ENCODE peak calls at places on chromosomes 1 and 21, in five cellular contexts. C, P, I, L and B are unnamed samples.

GRCh38 chr1:68796888-68797287 is 300.0 kb upstream of the DEPDC1 start:
- DNase-seq in C (no peak), P (no peak), I (no peak), L (no peak), B (no peak)

GRCh38 chr1:76070538-76070937 is 4.0 kb upstream of the ST6GALNAC3 start:
- DNase-seq in C (no peak), P (no peak), I (no peak), L (no peak), B (no peak)

GRCh38 chr1:13829152-13829769 is 129.3 kb downstream of the PRDM2 start:
- DNase-seq in C (no peak), P (no peak), I (no peak), L (no peak), B (no peak)

GRCh38 chr1:60559371-60559770 is 485.8 kb upstream of the C1orf87 start:
- DNase-seq in C (no peak), P (no peak), I (no peak), L (no peak), B (no peak)

GRCh38 chr1:150973826-150974579 is 632 bp downstream of the CERS2 start:
- DNase-seq in C (peak; percentile 21), P (peak; percentile 75), I (peak; percentile 81), L (peak; percentile 74), B (no peak)

GRCh38 chr21:35075546-35075945 is 26.4 kb upstream of the RUNX1 start:
- DNase-seq in C (no peak), P (no peak), I (no peak), L (no peak), B (no peak)

GRCh38 chr21:44931501-44932365 is 8.1 kb upstream of the SLX9 start:
- DNase-seq in C (no peak), P (no peak), I (peak; percentile 67), L (peak; percentile 50), B (no peak)

GRCh38 chr1:169031566-169032224 is 74.8 kb upstream of the ATP1B1 start:
- DNase-seq in C (no peak), P (no peak), I (no peak), L (no peak), B (no peak)

GRCh38 chr1:202958544-202959275 is 598 bp upstream of the ADIPOR1 start:
- DNase-seq in C (peak; percentile 11), P (peak; percentile 15), I (no peak), L (no peak), B (no peak)

GRCh38 chr1:235238558-235238957 is 77.5 kb upstream of the RBM34 start:
- DNase-seq in C (no peak), P (no peak), I (no peak), L (no peak), B (no peak)

GRCh38 chr1:231460614-231461013 is 38.5 kb upstream of the EGLN1 start:
- DNase-seq in C (peak; percentile 8), P (no peak), I (no peak), L (no peak), B (no peak)

GRCh38 chr21:36981049-36981391 is 14.6 kb upstream of the HLCS start:
- DNase-seq in C (no peak), P (no peak), I (no peak), L (no peak), B (no peak)

GRCh38 chr1:78619803-78620579 is at the start of gene IFI44L:
- DNase-seq in C (peak; percentile 49), P (no peak), I (peak; percentile 35), L (peak; percentile 42), B (no peak)

GRCh38 chr1:201212056-201212455 is 21.4 kb downstream of the IGFN1 start:
- DNase-seq in C (no peak), P (no peak), I (no peak), L (no peak), B (no peak)

GRCh38 chr1:206555473-206555935 is 48.2 kb downstream of the RASSF5 start:
- DNase-seq in C (peak; percentile 46), P (peak; percentile 44), I (peak; percentile 78), L (no peak), B (no peak)

GRCh38 chr1:59142663-59143487 is 154.0 kb upstream of the FGGY start:
- DNase-seq in C (no peak), P (no peak), I (no peak), L (no peak), B (no peak)

GRCh38 chr1:162206300-162206699 is 136.8 kb downstream of the NOS1AP start:
- DNase-seq in C (no peak), P (no peak), I (no peak), L (no peak), B (no peak)

GRCh38 chr1:169511339-169512028 is 25.7 kb upstream of the SLC19A2 start:
- DNase-seq in C (no peak), P (no peak), I (no peak), L (no peak), B (no peak)

GRCh38 chr1:145962157-145963102 is 1.9 kb downstream of the ANKRD34A start:
- DNase-seq in C (no peak), P (peak; percentile 30), I (peak; percentile 65), L (no peak), B (peak; percentile 51)

GRCh38 chr1:201783067-201783466 is 45.9 kb upstream of the IPO9 start:
- DNase-seq in C (no peak), P (no peak), I (no peak), L (no peak), B (no peak)

GRCh38 chr1:5947071-5947821 is 45.0 kb downstream of the NPHP4 start:
- DNase-seq in C (no peak), P (no peak), I (no peak), L (no peak), B (no peak)

GRCh38 chr1:233614743-233615521 is 1.0 kb downstream of the KCNK1 start:
- DNase-seq in C (no peak), P (peak; percentile 14), I (no peak), L (no peak), B (no peak)

GRCh38 chr1:171645553-171646336 is 6.7 kb downstream of the MYOC start:
- DNase-seq in C (no peak), P (no peak), I (peak; percentile 69), L (no peak), B (no peak)

DNA sequence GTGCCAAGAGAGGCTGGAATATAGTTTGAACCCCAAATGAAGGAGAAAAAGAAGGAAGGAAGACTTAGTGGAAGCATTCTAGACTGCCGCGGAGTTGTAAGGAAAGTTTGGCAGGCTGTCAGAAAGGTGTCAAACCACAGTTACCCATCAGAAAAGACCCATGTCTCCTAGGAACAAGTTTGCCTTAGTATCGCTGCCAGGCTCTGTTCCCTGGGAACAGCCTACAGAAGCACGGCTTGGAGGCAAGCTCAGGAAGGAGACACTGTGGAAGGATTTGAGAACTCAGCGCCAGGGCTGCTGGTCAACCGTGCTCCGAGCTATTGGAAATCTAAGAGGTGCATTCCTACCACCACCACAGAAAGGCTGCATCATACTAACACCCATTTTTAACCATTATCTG is 197.4 kb downstream of the RRAGC start:
- DNase-seq in C (no peak), P (no peak), I (no peak), L (no peak), B (no peak)
- H3K27ac ChIP-seq in C (no peak overlapping the region), P (no peak overlapping the region), I (no peak overlapping the region), L (no peak overlapping the region), B (no peak overlapping the region)

GRCh38 chr1:10457910-10458309 is 8.1 kb downstream of the CORT start:
- DNase-seq in C (no peak), P (no peak), I (no peak), L (no peak), B (no peak)

GRCh38 chr1:10456079-10456478 is 6.2 kb downstream of the CORT start:
- DNase-seq in C (no peak), P (no peak), I (no peak), L (no peak), B (no peak)

GRCh38 chr1:10456661-10457060 is 6.8 kb downstream of the CORT start:
- DNase-seq in C (no peak), P (no peak), I (no peak), L (no peak), B (no peak)

GRCh38 chr1:10459185-10459584 is 9.4 kb downstream of the CORT start:
- DNase-seq in C (no peak), P (no peak), I (no peak), L (no peak), B (no peak)
- H3K27ac ChIP-seq in C (no peak overlapping the region), P (peak overlapping the region; percentile 13), I (no peak overlapping the region), L (no peak overlapping the region), B (no peak overlapping the region)

GRCh38 chr1:23593042-23593521 is 33.8 kb upstream of the ID3 start:
- DNase-seq in C (no peak), P (no peak), I (no peak), L (no peak), B (no peak)
- H3K27ac ChIP-seq in C (no peak overlapping the region), P (no peak overlapping the region), I (peak overlapping the region; percentile 42), L (no peak overlapping the region), B (no peak overlapping the region)

GRCh38 chr1:157512036-157512969 is 40.0 kb downstream of the FCRL5 start:
- DNase-seq in C (no peak), P (no peak), I (no peak), L (no peak), B (no peak)

GRCh38 chr1:157515141-157515540 is 37.2 kb downstream of the FCRL5 start:
- DNase-seq in C (no peak), P (no peak), I (no peak), L (no peak), B (no peak)

GRCh38 chr1:157504646-157505045 is 47.7 kb downstream of the FCRL5 start:
- DNase-seq in C (no peak), P (no peak), I (no peak), L (no peak), B (no peak)

GRCh38 chr1:157505481-157506272 is 46.6 kb downstream of the FCRL5 start:
- DNase-seq in C (no peak), P (peak; percentile 82), I (peak; percentile 66), L (no peak), B (peak; percentile 40)

DNA sequence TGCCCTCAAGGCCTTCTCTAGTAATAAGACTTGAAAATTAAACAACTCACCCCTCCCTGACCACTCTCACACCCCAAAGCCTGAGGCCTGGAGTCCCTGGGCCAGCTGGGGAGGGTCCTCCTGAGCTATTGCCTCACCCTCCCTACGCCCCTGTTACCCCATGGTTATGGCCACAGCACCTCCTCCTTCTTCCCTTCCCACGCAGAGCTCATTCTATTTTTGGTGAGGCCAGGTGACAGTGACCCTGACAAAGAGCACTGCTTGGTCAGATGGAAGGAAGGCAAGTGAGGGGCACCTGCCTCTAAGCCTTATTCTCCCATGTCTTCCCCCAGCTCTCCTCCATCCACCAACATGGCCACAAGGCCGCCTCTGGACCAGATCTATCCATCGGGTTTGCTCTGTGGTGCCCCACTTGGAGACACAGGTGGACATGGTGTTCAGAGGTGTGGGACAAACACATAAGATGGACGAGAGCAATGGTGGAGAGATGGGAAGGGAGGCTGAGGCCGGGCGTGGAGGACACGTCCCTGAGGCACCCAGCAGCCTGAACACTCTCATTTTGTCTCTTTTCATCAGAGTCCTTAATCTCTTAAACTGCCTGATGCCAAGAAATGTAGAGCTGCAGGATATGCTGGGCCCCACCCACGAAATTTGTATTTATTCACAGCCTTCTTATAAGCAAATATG is 42.6 kb downstream of the FCRL5 start:
- DNase-seq in C (no peak), P (no peak), I (no peak), L (no peak), B (no peak)
- H3K27ac ChIP-seq in C (no peak overlapping the region), P (no peak overlapping the region), I (no peak overlapping the region), L (no peak overlapping the region), B (no peak overlapping the region)

GRCh38 chr1:17711962-17712361 is 43.2 kb upstream of the ACTL8 start:
- DNase-seq in C (no peak), P (no peak), I (peak; percentile 6), L (no peak), B (no peak)
- H3K27ac ChIP-seq in C (no peak overlapping the region), P (no peak overlapping the region), I (no peak overlapping the region), L (no peak overlapping the region), B (no peak overlapping the region)